ENCODE peak calls at places on chromosomes 5 and 9, in six cellular contexts. I, P, O, H, M and N are unnamed samples.
A peak's percentile ranks its signal among the peaks of the same experiment; 100 is the strongest.

GRCh38 chr9:124570942-124571666 is 63.9 kb upstream of the NR5A1 start:
- DNase-seq in M (no peak), H (no peak), O (no peak), I (no peak), P (no peak), N (no peak)

GRCh38 chr5:93621340-93621872 is 38.4 kb downstream of the NR2F1 start:
- DNase-seq in O (no peak), H (peak; percentile 73), M (peak; percentile 82), I (peak; percentile 74), P (no peak), N (peak; percentile 18)

GRCh38 chr9:137046094-137046787 is at the start of gene NPDC1:
- DNase-seq in P (peak; percentile 38), H (peak; percentile 85), I (peak; percentile 90), O (peak; percentile 82), M (peak; percentile 89), N (peak; percentile 81)

GRCh38 chr5:145293716-145294115 is 541.4 kb downstream of the PRELID2 start:
- DNase-seq in H (no peak), M (no peak), O (no peak), P (peak; percentile 56), I (no peak), N (peak; percentile 68)

GRCh38 chr5:171315925-171316257 is 6.8 kb downstream of the TLX3 start:
- DNase-seq in P (no peak), M (no peak), O (no peak), H (no peak), I (no peak), N (no peak)

GRCh38 chr5:80741015-80741414 is 86.2 kb upstream of the DHFR start:
- DNase-seq in P (no peak), H (no peak), M (no peak), I (no peak), O (no peak), N (no peak)

GRCh38 chr9:112328545-112328944 is 4.9 kb downstream of the PTBP3 start:
- DNase-seq in P (no peak), M (no peak), I (no peak), O (no peak), H (no peak), N (no peak)

GRCh38 chr9:83280259-83280658 is 217.3 kb upstream of the RASEF start:
- DNase-seq in O (no peak), H (no peak), P (peak; percentile 12), M (no peak), I (no peak), N (peak; percentile 49)

GRCh38 chr5:55671975-55672374 is 40.1 kb downstream of the SLC38A9 start:
- DNase-seq in I (no peak), H (no peak), M (no peak), P (no peak), O (no peak), N (no peak)

GRCh38 chr9:135479469-135480052 is at the start of gene PPP1R26:
- DNase-seq in H (peak; percentile 60), P (no peak), I (peak; percentile 72), O (peak; percentile 10), M (no peak), N (no peak)

GRCh38 chr5:127878174-127878750 is 175.1 kb downstream of the CCDC192 start:
- DNase-seq in M (peak; percentile 81), P (peak; percentile 52), O (peak; percentile 23), H (no peak), I (peak; percentile 45), N (peak; percentile 73)

GRCh38 chr5:126884269-126884819 is 107.4 kb downstream of the LMNB1 start:
- DNase-seq in I (no peak), M (no peak), O (no peak), P (peak; percentile 90), H (no peak), N (peak; percentile 91)

GRCh38 chr5:169795311-169795710 is 158.2 kb downstream of the DOCK2 start:
- DNase-seq in P (no peak), O (no peak), M (no peak), I (no peak), H (no peak), N (no peak)

GRCh38 chr5:129460121-129460950 is at the start of gene ADAMTS19:
- DNase-seq in I (peak; percentile 30), O (no peak), P (peak; percentile 69), H (no peak), M (peak; percentile 27), N (peak; percentile 88)

GRCh38 chr5:158886957-158887356 is 212.8 kb downstream of the EBF1 start:
- DNase-seq in H (no peak), O (no peak), I (no peak), M (no peak), P (no peak), N (no peak)

GRCh38 chr9:79812507-79813261 is 240.9 kb downstream of the TLE4 start:
- DNase-seq in O (peak; percentile 45), I (no peak), M (no peak), P (no peak), H (no peak), N (no peak)

GRCh38 chr9:86485359-86485758 is 131.1 kb upstream of the TUT7 start:
- DNase-seq in H (no peak), O (no peak), I (no peak), M (no peak), P (no peak), N (no peak)

GRCh38 chr5:143182901-143183820 is 220.3 kb downstream of the NR3C1 start:
- DNase-seq in H (no peak), P (no peak), O (no peak), I (peak; percentile 18), M (no peak), N (no peak)

GRCh38 chr5:389197-389821 is 53.7 kb upstream of the EXOC3 start:
- DNase-seq in H (no peak), O (no peak), M (peak; percentile 8), I (no peak), P (no peak), N (no peak)

GRCh38 chr9:92524881-92525280 is 10.9 kb downstream of the ECM2 start:
- DNase-seq in H (no peak), I (no peak), P (no peak), M (no peak), O (no peak), N (no peak)

GRCh38 chr9:124256517-124257069 is 1.2 kb upstream of the NEK6 start:
- DNase-seq in H (peak; percentile 45), O (peak; percentile 85), M (no peak), P (peak; percentile 91), I (no peak), N (peak; percentile 90)

GRCh38 chr9:91241909-91242308 is 119.8 kb downstream of the AUH start:
- DNase-seq in H (no peak), P (no peak), M (no peak), I (no peak), O (no peak), N (no peak)

GRCh38 chr5:343461-344401 is 22.2 kb downstream of the AHRR start:
- DNase-seq in H (peak; percentile 76), P (no peak), I (peak; percentile 63), M (peak; percentile 46), O (no peak), N (peak; percentile 47)

GRCh38 chr5:138964547-138965174 is 89.5 kb upstream of the LRRTM2 start:
- DNase-seq in H (no peak), I (no peak), P (no peak), M (no peak), O (no peak), N (no peak)

GRCh38 chr5:7329712-7330111 is 66.2 kb upstream of the ADCY2 start:
- DNase-seq in H (no peak), P (peak; percentile 5), O (no peak), I (no peak), M (no peak), N (peak; percentile 13)

GRCh38 chr9:136220017-136220729 is 15.2 kb upstream of the LHX3 start:
- DNase-seq in P (peak; percentile 67), M (no peak), O (peak; percentile 45), H (no peak), I (no peak), N (peak; percentile 83)

GRCh38 chr5:83608122-83608521 is 112.5 kb downstream of the HAPLN1 start:
- DNase-seq in I (no peak), M (peak; percentile 21), P (no peak), O (peak; percentile 23), H (no peak), N (peak; percentile 52)

GRCh38 chr5:87267574-87268125 is at the start of gene RASA1:
- DNase-seq in H (peak; percentile 96), P (peak; percentile 89), O (peak; percentile 86), I (peak; percentile 94), M (peak; percentile 98), N (peak; percentile 95)

GRCh38 chr5:87266914-87267573 is 639 bp upstream of the RASA1 start:
- DNase-seq in I (no peak), M (no peak), O (no peak), H (no peak), P (no peak), N (no peak)

GRCh38 chr5:87268970-87269377 is 1.3 kb downstream of the RASA1 start:
- DNase-seq in M (no peak), I (no peak), H (no peak), P (peak; percentile 9), O (no peak), N (no peak)

GRCh38 chr5:87263498-87263897 is 4.2 kb upstream of the RASA1 start:
- DNase-seq in H (no peak), M (no peak), P (no peak), O (no peak), I (no peak), N (no peak)

GRCh38 chr5:87268126-87268969 is 665 bp downstream of the RASA1 start:
- DNase-seq in M (peak; percentile 78), O (no peak), P (peak; percentile 70), H (peak; percentile 82), I (peak; percentile 61), N (peak; percentile 69)
- TF ChIP-seq CTCF in M (no peak), O (no peak), P (no peak), H (no peak), I (no peak), N (no peak)

DNA sequence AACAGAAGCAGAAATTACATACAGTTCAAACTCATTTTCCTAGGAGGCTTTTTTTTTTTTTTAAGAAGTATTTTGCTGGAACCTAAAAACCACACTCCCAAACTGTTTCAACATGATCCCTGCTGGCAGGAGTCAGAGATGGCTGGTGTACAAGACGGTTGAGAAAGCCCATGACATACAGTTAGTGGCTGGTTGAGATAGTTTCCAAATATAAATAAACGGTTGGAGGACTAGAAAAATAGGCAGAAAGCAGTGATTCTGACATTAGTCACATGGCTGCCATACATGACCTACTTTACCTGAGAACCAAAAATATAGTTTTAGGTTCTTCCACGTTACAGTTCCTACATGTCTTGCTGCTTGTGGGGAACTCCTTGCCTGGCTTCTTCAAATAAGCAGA is 31.7 kb upstream of the BASP1 start:
- DNase-seq in H (no peak), M (no peak), O (no peak), P (peak; percentile 59), I (no peak), N (peak; percentile 57)
- TF ChIP-seq CTCF in H (no peak), M (no peak), O (no peak), P (no peak), I (no peak), N (no peak)

GRCh38 chr9:133188006-133188842 is 20.8 kb downstream of the OBP2B start:
- DNase-seq in I (no peak), M (peak; percentile 29), P (no peak), O (peak; percentile 45), H (no peak), N (peak; percentile 9)
- TF ChIP-seq CTCF in I (no peak), M (peak; percentile 13), P (peak; percentile 33), O (peak; percentile 56), H (peak; percentile 15), N (peak; percentile 12)

DNA sequence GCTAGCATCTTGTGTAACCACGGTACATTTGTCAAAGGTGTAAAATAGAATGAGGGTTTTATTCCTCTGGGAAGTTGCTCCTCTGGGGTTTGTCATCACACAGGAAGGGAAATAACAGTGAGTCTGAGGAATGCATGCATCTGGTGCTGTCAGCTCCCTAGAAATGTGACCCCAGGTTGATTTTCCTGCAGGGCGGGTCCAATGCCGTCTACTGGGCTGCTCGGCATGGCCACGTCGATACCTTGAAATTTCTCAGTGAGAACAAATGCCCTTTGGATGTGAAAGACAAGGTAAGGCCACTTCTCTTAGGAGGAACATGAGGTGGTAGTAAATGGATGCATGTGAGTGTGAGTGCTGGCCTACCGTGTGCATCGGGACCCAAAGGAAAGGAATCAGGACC is 78.8 kb upstream of the CTSL start:
- DNase-seq in H (no peak), P (no peak), O (no peak), I (no peak), M (no peak), N (no peak)
- TF ChIP-seq CTCF in H (no peak), P (no peak), O (no peak), I (no peak), M (no peak), N (no peak)